ENCODE peak calls at places on chromosomes 2 and 18, in seven cellular contexts. S is breast epithelium, X is cardiac muscle cell, D is AG04450, G is tibial artery, R is transverse colon, T is mesendoderm. Q is an unnamed sample.

GRCh38 chr2:3605013-3605961 is 10.4 kb downstream of the COLEC11 start:
- DNase-seq in S (no peak), T (no peak), D (no peak), R (no peak), X (no peak), G (no peak), Q (peak)

GRCh38 chr18:37362158-37362890 is 203.3 kb downstream of the CELF4 start:
- DNase-seq in G (no peak), R (no peak), T (peak), S (no peak), X (no peak), D (no peak), Q (no peak)

GRCh38 chr2:109159096-109159495 is 30.1 kb downstream of the SH3RF3 start:
- DNase-seq in R (no peak), D (no peak), T (no peak), X (no peak), S (no peak), G (no peak), Q (no peak)

GRCh38 chr2:148282201-148282600 is 261.3 kb downstream of the MBD5 start:
- DNase-seq in D (no peak), T (no peak), X (no peak), R (no peak), G (no peak), S (no peak), Q (no peak)

GRCh38 chr2:54903736-54904554 is 146.3 kb downstream of the RTN4 start:
- DNase-seq in D (peak), R (peak), S (no peak), G (no peak), T (peak), X (no peak), Q (peak)

GRCh38 chr2:44551001-44551400 is 189.3 kb downstream of the CAMKMT start:
- DNase-seq in T (no peak), D (no peak), X (no peak), G (no peak), S (no peak), R (no peak), Q (no peak)

GRCh38 chr2:65370387-65371093 is 61.9 kb downstream of the SPRED2 start:
- DNase-seq in T (no peak), R (no peak), S (no peak), G (no peak), D (no peak), X (no peak), Q (no peak)

GRCh38 chr2:220845766-220846273 is 726.3 kb downstream of the EPHA4 start:
- DNase-seq in D (no peak), R (no peak), X (no peak), G (no peak), S (no peak), T (no peak), Q (no peak)

GRCh38 chr2:70960833-70961647 is 17.4 kb upstream of the ANKRD53 start:
- DNase-seq in S (no peak), R (no peak), D (no peak), X (no peak), G (peak), T (peak), Q (no peak)

GRCh38 chr2:17800219-17800618 is 16.0 kb upstream of the MSGN1 start:
- DNase-seq in S (no peak), D (no peak), G (no peak), T (no peak), X (no peak), R (no peak), Q (no peak)

GRCh38 chr18:66560092-66560491 is 43.8 kb downstream of the CDH19 start:
- DNase-seq in G (no peak), S (no peak), R (no peak), T (peak), D (no peak), X (peak), Q (no peak)

GRCh38 chr2:68948695-68949094 is 4.0 kb downstream of the GKN2 start:
- DNase-seq in T (no peak), R (no peak), S (no peak), X (no peak), D (no peak), G (no peak), Q (no peak)

GRCh38 chr2:144198116-144198515 is 321.8 kb downstream of the ZEB2 start:
- DNase-seq in G (no peak), R (no peak), D (no peak), T (peak), S (no peak), X (no peak), Q (no peak)

GRCh38 chr18:59123588-59124369 is 15.9 kb upstream of the SEC11C start:
- DNase-seq in T (no peak), D (peak), X (no peak), R (no peak), S (no peak), G (no peak), Q (no peak)

GRCh38 chr2:63590621-63591408 is 2.1 kb downstream of the MDH1 start:
- DNase-seq in D (no peak), X (peak), S (no peak), R (peak), T (peak), G (peak), Q (no peak)

GRCh38 chr18:27803957-27804356 is 373.0 kb downstream of the CDH2 start:
- DNase-seq in G (no peak), R (no peak), X (no peak), S (no peak), D (no peak), T (no peak), Q (no peak)

GRCh38 chr2:29106980-29107388 is 8.2 kb upstream of the CLIP4 start:
- DNase-seq in X (no peak), D (no peak), G (no peak), T (no peak), S (no peak), R (no peak), Q (no peak)

GRCh38 chr2:212711851-212712250 is 173.2 kb upstream of the ERBB4 start:
- DNase-seq in D (peak), T (peak), G (no peak), S (no peak), R (no peak), X (no peak), Q (no peak)

GRCh38 chr2:101983486-101983885 is 8.3 kb upstream of the IL1R2 start:
- DNase-seq in S (no peak), R (no peak), D (no peak), X (no peak), G (no peak), T (peak), Q (no peak)

GRCh38 chr18:78583739-78584066 is 395.9 kb upstream of the SALL3 start:
- DNase-seq in S (no peak), T (no peak), R (no peak), X (no peak), G (no peak), D (no peak), Q (no peak)

GRCh38 chr2:100941646-100942240 is 60.3 kb upstream of the RPL31 start:
- DNase-seq in T (no peak), D (no peak), S (peak), X (no peak), G (no peak), R (no peak), Q (no peak)

GRCh38 chr2:207599641-207600040 is 25.6 kb downstream of the METTL21A start:
- DNase-seq in D (no peak), S (no peak), T (no peak), G (no peak), X (no peak), R (no peak), Q (no peak)

GRCh38 chr18:57921708-57922107 is 118.6 kb upstream of the ATP8B1 start:
- DNase-seq in R (no peak), T (peak), D (no peak), S (no peak), G (no peak), X (no peak), Q (no peak)

GRCh38 chr2:235765181-235765820 is 271.5 kb downstream of the AGAP1 start:
- DNase-seq in T (no peak), G (no peak), X (no peak), R (no peak), D (peak), S (no peak), Q (peak)

GRCh38 chr18:13253786-13254755 is 35.5 kb downstream of the LDLRAD4 start:
- DNase-seq in S (no peak), X (no peak), R (no peak), D (no peak), T (peak), G (peak), Q (no peak)

GRCh38 chr18:31246460-31246859 is 71.5 kb upstream of the DSG1 start:
- DNase-seq in S (no peak), T (no peak), R (no peak), X (no peak), G (no peak), D (no peak), Q (no peak)

GRCh38 chr2:100184055-100184737 is 41.8 kb upstream of the AFF3 start:
- DNase-seq in R (no peak), T (no peak), G (peak), D (no peak), S (no peak), X (no peak), Q (no peak)

GRCh38 chr2:5725794-5726463 is 33.7 kb downstream of the SOX11 start:
- DNase-seq in G (no peak), T (peak), X (peak), R (no peak), D (no peak), S (no peak), Q (no peak)

GRCh38 chr2:30936924-30937323 is 129.7 kb upstream of the CAPN13 start:
- DNase-seq in R (no peak), T (peak), D (no peak), G (no peak), X (no peak), S (no peak), Q (no peak)

DNA sequence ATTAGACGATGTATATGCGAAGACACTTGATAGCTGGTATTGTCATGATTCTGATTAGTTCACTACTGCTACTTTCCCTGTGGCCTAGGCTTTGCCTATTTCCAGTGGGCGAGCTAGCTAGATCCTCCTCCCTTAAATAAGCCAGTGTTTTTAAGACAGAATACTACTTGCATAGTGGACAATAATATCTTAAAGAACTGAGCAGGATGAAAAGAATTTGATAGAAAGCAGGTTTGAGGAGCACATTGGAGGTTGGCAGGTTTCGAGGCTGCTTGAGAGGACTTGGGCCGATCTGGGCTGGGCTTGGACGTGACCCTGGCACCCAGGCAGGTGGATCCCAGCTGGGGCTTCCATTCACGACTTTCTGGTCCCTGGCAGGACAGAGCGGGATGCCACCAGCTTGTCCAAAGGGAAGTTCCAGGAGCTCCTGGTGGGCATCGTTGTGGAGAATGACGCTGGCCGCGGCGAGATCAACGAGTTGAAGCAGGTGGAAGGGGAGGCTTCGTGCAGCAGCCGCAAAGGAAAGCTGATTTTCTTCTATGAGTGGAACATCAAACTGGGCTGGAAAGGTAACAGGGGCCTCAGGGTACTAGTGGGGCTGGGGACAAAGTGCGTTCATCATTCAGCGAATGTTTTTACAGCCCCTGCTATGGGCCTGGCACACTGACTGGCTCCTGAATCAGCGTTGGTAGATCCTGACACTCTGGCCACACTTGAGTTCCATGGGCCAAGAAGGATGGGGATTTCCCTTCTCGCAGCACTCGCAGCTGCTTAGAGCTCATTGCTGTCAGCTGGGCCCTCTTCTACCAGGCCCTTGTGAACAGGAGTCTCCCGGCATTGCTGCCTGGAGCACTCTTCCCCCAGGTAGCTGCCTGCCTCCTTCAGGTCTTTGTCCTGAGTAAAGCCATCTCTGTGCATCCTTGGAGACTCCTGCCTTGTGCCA is 16.9 kb downstream of the C2orf74 start:
- DNase-seq in D (no peak), R (no peak), X (no peak), T (no peak), G (no peak), S (no peak), Q (peak)
- H3K4me3 ChIP-seq in D (peak), R (peak), X (no peak), T (no peak), G (peak), S (peak), Q (peak)

GRCh38 chr18:48931680-48932461 is 18.9 kb downstream of the SMAD7 start:
- DNase-seq in D (no peak), S (no peak), G (peak), R (peak), X (no peak), T (peak), Q (no peak)
- H3K27ac ChIP-seq in D (peak), S (peak), G (peak), R (peak), X (peak), T (peak), Q (peak)

DNA sequence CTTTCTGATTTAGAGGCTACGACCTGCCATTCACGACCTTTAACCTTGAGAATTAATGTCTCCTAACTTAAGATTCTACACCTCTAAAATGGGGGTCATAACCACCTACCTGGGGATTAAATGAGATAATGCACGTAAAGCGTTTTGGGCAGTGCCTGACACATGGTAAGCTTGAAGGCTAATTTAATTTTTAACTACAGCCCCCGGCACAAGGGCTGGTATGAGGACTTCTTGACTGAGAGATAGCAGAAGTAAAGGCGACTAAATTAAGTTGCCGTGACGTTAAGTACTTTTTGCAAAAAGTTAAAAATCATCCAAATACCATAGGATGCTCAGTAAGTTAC is 549 bp downstream of the MRPL35 start:
- DNase-seq in R (no peak), T (no peak), S (no peak), D (no peak), X (no peak), G (no peak), Q (no peak)
- H3K4me3 ChIP-seq in R (peak), T (peak), S (peak), D (peak), X (peak), G (peak), Q (peak)

GRCh38 chr2:181743723-181744031 is 63.4 kb upstream of the NEUROD1 start:
- DNase-seq in R (no peak), T (no peak), X (no peak), G (no peak), S (no peak), D (no peak), Q (no peak)
- H3K27ac ChIP-seq in R (no peak), T (no peak), X (no peak), G (no peak), S (no peak), D (no peak), Q (no peak)

DNA sequence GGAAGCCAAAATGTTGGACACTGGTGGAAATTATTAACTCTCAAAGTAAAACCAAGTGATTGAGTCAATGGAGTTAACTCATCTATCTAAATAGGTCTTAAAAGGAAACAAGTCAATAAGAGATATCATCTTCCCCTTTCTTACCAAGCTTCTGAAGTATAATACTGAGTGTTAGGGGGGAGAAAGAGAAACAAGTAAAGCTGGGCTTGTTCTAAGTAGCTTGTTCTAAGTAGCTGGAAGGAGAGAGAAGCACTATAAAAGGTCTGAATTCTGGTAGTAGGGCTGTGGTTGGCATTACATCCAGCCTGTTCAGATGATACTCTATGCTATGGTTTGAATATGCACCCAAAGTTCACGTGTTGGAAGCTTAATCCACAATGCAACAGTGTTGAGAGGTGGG is 26.8 kb downstream of the YES1 start:
- DNase-seq in X (no peak), R (no peak), G (no peak), T (no peak), S (no peak), D (no peak), Q (no peak)
- H3K4me3 ChIP-seq in X (no peak), R (no peak), G (no peak), T (no peak), S (no peak), D (no peak), Q (no peak)

GRCh38 chr2:199455533-199456382 is 2.0 kb downstream of the SATB2 start:
- DNase-seq in T (peak), R (peak), X (peak), S (no peak), D (no peak), G (no peak), Q (peak)

GRCh38 chr2:199452991-199453379 is 4.8 kb downstream of the SATB2 start:
- DNase-seq in T (no peak), X (no peak), D (no peak), S (no peak), G (no peak), R (no peak), Q (no peak)

GRCh38 chr2:199457147-199458016 is at the start of gene SATB2:
- DNase-seq in R (peak), D (no peak), T (peak), G (no peak), S (no peak), X (peak), Q (peak)

GRCh38 chr2:199456383-199457146 is 1.2 kb downstream of the SATB2 start:
- DNase-seq in G (no peak), X (no peak), R (no peak), S (no peak), T (no peak), D (no peak), Q (no peak)

GRCh38 chr2:199455186-199455532 is 2.6 kb downstream of the SATB2 start:
- DNase-seq in G (no peak), X (no peak), S (no peak), T (no peak), R (no peak), D (no peak), Q (no peak)
- H3K27ac ChIP-seq in G (no peak), X (no peak), S (no peak), T (no peak), R (peak), D (no peak), Q (no peak)

GRCh38 chr2:150860301-150860700 is 372.8 kb upstream of the RND3 start:
- DNase-seq in R (no peak), G (no peak), S (no peak), D (no peak), T (no peak), X (no peak), Q (no peak)
- H3K4me3 ChIP-seq in R (no peak), G (no peak), S (no peak), D (no peak), T (no peak), X (no peak), Q (no peak)

DNA sequence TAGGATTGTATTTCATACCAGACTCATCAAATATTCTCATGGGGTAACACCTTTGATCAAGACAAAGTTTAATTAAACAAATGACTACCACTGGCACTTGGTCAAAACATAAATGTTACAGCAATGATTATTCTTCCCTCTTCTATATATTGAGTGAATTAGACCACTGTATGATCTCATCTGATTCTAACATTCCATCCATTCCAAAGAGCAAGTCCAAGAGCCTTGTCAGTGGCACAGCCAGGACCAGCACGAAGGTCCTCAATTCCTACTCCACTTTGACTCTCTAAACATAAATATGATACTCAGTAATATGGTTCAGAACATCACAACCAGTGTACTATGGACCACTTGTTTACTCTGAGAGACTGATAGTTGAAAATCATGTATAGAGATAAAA is 86.4 kb downstream of the AP1S3 start:
- DNase-seq in X (no peak), R (no peak), G (no peak), S (no peak), D (no peak), T (peak), Q (no peak)
- H3K27ac ChIP-seq in X (no peak), R (no peak), G (no peak), S (no peak), D (no peak), T (no peak), Q (no peak)

DNA sequence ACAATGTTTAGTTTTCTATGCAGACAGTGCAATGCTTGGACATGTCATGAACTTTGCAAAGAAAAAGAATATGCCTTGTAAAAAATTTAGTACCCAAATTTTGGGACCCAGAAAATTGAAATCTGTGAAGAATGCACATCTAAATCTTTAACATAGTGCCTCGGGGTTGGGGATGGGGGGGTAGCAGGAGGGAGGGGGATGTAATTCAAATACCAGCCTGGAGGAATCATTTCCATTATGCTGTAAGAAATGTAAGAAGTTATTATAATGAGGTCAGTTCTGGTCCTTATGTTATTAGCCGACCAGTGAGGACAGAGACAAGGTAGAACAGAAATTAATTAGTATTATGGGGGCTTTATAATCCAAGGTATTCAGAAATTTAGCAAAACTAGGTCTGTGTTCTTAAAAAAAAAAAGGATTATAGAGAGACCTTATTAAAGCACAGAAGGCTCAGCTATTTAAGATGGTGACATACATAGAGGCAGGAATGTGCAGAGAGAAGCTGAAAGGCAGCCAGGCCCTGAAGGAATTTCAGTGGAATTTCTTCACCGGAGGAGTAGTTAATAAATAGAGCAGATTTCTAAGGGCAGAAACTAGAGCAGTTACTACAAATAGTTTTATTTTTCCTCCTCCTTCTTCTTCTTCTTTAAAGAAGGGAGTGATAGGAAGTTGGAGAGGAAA is 89.0 kb upstream of the RBMS1 start:
- DNase-seq in D (peak), S (peak), X (peak), G (no peak), T (peak), R (no peak), Q (peak)
- H3K4me3 ChIP-seq in D (no peak), S (no peak), X (no peak), G (no peak), T (no peak), R (no peak), Q (no peak)

GRCh38 chr18:23103449-23103848 is 31.8 kb upstream of the CABLES1 start:
- DNase-seq in G (no peak), R (no peak), X (no peak), D (no peak), T (peak), S (no peak), Q (no peak)
- H3K27ac ChIP-seq in G (no peak), R (no peak), X (no peak), D (no peak), T (no peak), S (no peak), Q (no peak)